ENCODE peak calls at places on chromosomes 6 and 20, in eight cellular contexts. C is transverse colon, E is H1, V is esophagus muscularis mucosa, Q is vagina, F is HCT116, A is HepG2, O is breast epithelium. T is an unnamed sample. For H3K4me1, the result is how much of the 10 kb centered on the place peaks cover.

GRCh38 chr6:8057263-8057662 is 6.9 kb downstream of the BLOC1S5 start:
- DNase-seq in C (no peak), E (no peak), V (no peak), Q (no peak), F (no peak), A (no peak), O (no peak), T (no peak)

GRCh38 chr6:165469483-165469882 is 160.1 kb upstream of the C6orf118 start:
- DNase-seq in C (no peak), E (no peak), V (no peak), Q (no peak), F (no peak), A (no peak), O (no peak), T (no peak)

GRCh38 chr20:8154636-8155035 is 22.6 kb downstream of the PLCB1 start:
- DNase-seq in C (no peak), E (no peak), V (no peak), Q (no peak), F (no peak), A (no peak), O (no peak), T (no peak)

GRCh38 chr6:35634316-35634715 is 54.4 kb downstream of the FKBP5 start:
- DNase-seq in C (no peak), E (no peak), V (no peak), Q (no peak), F (no peak), A (no peak), O (no peak), T (no peak)

GRCh38 chr6:116387374-116387773 is 16.6 kb downstream of the DSE start:
- DNase-seq in C (no peak), E (no peak), V (no peak), Q (no peak), F (peak), A (no peak), O (no peak), T (no peak)

GRCh38 chr6:75363304-75363703 is 78.7 kb upstream of the TMEM30A start:
- DNase-seq in C (no peak), E (no peak), V (no peak), Q (no peak), F (no peak), A (no peak), O (no peak), T (no peak)

GRCh38 chr6:148335582-148335981 is 7.1 kb upstream of the SASH1 start:
- DNase-seq in C (no peak), E (no peak), V (no peak), Q (no peak), F (no peak), A (no peak), O (no peak), T (no peak)

GRCh38 chr20:53097371-53097770 is 125.2 kb downstream of the TSHZ2 start:
- DNase-seq in C (no peak), E (no peak), V (no peak), Q (no peak), F (no peak), A (no peak), O (no peak), T (no peak)

GRCh38 chr6:149168968-149169367 is 148.5 kb upstream of the TAB2 start:
- DNase-seq in C (no peak), E (no peak), V (no peak), Q (no peak), F (no peak), A (no peak), O (no peak), T (no peak)

GRCh38 chr6:168554898-168555617 is 114.1 kb downstream of the SMOC2 start:
- DNase-seq in C (no peak), E (no peak), V (no peak), Q (no peak), F (no peak), A (no peak), O (no peak), T (no peak)

GRCh38 chr6:70839286-70840266 is 117.3 kb downstream of the B3GAT2 start:
- DNase-seq in C (no peak), E (no peak), V (no peak), Q (no peak), F (no peak), A (peak), O (no peak), T (no peak)

GRCh38 chr6:147117009-147117408 is 87.2 kb upstream of the STXBP5 start:
- DNase-seq in C (no peak), E (no peak), V (no peak), Q (no peak), F (no peak), A (no peak), O (no peak), T (no peak)

GRCh38 chr6:32941412-32941784 is 570 bp upstream of the HLA-DMB start:
- DNase-seq in C (peak), E (no peak), V (no peak), Q (no peak), F (no peak), A (no peak), O (no peak), T (no peak)

GRCh38 chr6:1279065-1279464 is 32.8 kb upstream of the FOXQ1 start:
- DNase-seq in C (no peak), E (no peak), V (peak), Q (peak), F (no peak), A (no peak), O (no peak), T (no peak)

GRCh38 chr6:53312355-53312754 is 36.4 kb downstream of the ELOVL5 start:
- DNase-seq in C (no peak), E (no peak), V (no peak), Q (no peak), F (no peak), A (no peak), O (no peak), T (no peak)
- H3K4me1 ChIP-seq in C (under half), E (under half), V (half or more), Q (under half), F (under half), A (under half), O (under half), T (half or more)

GRCh38 chr6:145530454-145530853 is 204.9 kb downstream of the EPM2A start:
- DNase-seq in C (no peak), E (no peak), V (no peak), Q (no peak), F (no peak), A (no peak), O (no peak), T (no peak)
- H3K27ac ChIP-seq in C (no peak), E (no peak), V (no peak), Q (no peak), F (no peak), A (no peak), O (no peak), T (no peak)

DNA sequence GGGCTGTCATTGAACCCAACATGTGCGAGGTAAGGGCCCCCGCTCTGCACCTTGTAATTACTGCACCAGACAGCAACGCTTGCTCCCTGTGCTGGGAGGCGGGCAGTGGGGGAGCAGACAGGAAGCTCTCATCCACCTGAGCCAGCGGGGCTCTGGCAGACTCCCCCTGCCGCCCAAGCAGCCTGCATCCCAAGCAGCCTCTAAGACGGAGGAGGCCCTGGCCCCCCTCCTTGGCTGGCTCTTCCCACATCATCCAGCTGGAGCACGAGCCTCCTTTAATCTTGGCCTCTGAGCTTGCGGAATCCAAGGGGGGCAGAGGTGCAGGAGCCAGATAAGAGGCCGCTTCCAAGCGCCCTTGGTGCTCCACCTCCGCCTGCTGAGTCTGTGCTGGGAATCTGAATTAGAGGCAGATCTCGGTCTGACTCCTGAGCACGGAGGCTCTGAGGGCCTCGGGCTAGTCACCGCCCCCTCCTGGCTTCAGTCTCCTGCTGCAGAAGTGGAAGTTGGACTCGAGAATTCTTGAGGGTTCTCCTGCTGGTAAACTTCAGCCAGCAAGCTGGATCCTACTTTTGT is 40.0 kb upstream of the CDH22 start:
- DNase-seq in C (no peak), E (peak), V (no peak), Q (no peak), F (no peak), A (no peak), O (no peak), T (no peak)
- TF ChIP-seq POLR2AphosphoS5 in C (no peak), E (no peak), V (no peak), Q (no peak), F (no peak), A (no peak), O (no peak), T (peak)

DNA sequence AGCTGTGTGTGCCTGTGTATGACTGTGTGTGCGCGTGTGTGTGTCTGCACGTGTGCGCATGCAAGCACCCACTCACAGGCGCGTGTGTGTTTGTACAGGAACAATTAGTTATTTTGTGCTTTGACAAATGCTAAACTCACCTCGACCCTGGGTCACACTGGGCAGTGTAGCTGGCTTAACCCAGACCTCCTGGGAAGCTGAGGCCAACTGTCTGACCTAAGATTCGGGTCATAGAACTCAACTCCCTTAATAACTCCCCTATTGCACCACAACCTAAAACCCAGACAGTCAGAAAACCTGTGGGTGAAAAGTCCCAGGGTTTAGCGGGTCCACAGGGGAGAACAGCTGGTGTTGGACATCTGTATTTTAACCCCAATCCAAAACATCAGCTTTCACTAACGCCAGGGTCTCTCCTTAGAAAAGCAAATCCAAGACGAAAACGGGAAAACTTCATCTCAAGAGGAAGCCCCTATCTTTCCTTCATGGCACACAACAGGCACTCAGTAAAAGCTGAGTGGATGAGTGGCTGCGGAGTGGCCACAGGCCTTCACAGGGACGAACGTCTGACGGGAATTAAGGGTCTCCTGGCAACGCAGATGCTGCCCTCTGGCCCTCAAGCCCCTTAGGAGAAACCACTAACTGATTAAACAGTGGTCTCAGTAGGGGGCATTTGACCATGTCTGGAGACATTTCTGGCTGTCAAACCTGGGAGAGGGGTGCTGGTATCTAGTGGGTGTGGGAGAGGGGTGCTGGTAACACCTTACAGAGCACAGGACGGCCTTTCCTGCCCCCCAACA is 4.5 kb downstream of the PMEPA1 start:
- DNase-seq in C (no peak), E (no peak), V (no peak), Q (no peak), F (no peak), A (no peak), O (no peak), T (no peak)
- H3K4me1 ChIP-seq in C (under half), E (under half), V (under half), Q (half or more), F (under half), A (under half), O (under half), T (half or more)

GRCh38 chr6:124053315-124053714 is 249.7 kb downstream of the NKAIN2 start:
- DNase-seq in C (no peak), E (no peak), V (no peak), Q (no peak), F (no peak), A (no peak), O (no peak), T (no peak)
- H3K27ac ChIP-seq in C (no peak), E (no peak), V (no peak), Q (no peak), F (no peak), A (no peak), O (no peak), T (no peak)

GRCh38 chr6:142048593-142048980 is 84.1 kb upstream of the GJE1 start:
- DNase-seq in C (no peak), E (no peak), V (no peak), Q (no peak), F (no peak), A (no peak), O (no peak), T (no peak)
- TF ChIP-seq POLR2AphosphoS5 in C (no peak), E (no peak), V (no peak), Q (no peak), F (no peak), A (no peak), O (no peak), T (no peak)

DNA sequence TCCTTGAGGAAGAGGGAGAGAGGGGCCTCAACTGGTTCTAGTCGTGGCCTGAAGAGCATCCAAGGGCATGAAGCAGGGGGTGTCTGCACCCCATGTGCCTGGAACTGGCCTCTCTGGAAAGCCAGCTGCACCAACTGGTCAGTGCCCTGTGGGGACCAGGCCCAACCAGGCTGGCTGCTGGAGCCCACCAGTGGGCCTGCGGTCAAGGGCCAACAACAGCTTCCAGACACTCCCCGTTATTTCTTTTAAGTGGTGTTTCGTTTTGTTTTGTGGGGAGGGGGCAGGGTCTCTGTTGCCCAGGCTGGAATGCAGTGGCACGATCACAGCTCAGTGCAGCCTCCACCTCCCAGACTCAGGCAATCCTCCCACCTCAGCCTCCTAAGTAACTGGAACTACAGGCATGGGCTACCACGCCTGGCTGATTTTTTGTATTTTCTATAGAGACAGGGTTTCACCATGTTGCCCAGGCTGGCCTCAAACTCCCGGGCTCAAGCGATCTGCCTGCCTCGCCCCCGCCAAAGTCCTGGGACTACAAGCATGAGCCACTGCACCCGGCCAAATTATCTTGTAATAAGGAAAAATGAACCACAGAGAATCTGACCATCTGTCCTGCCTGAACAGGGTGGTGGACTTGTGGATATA is 11.9 kb upstream of the C20orf144 start:
- DNase-seq in C (no peak), E (no peak), V (no peak), Q (no peak), F (no peak), A (no peak), O (no peak), T (peak)
- H3K4me1 ChIP-seq in C (half or more), E (under half), V (under half), Q (half or more), F (under half), A (under half), O (under half), T (under half)

GRCh38 chr6:158849899-158850806 is 31.0 kb upstream of the EZR start:
- DNase-seq in C (peak), E (no peak), V (no peak), Q (no peak), F (peak), A (peak), O (no peak), T (no peak)

GRCh38 chr6:158847012-158847529 is 27.9 kb upstream of the EZR start:
- DNase-seq in C (no peak), E (no peak), V (no peak), Q (no peak), F (no peak), A (no peak), O (no peak), T (no peak)

GRCh38 chr6:158847786-158848185 is 28.6 kb upstream of the EZR start:
- DNase-seq in C (no peak), E (no peak), V (no peak), Q (no peak), F (no peak), A (no peak), O (no peak), T (no peak)

GRCh38 chr6:158850807-158851115 is 31.6 kb upstream of the EZR start:
- DNase-seq in C (no peak), E (no peak), V (no peak), Q (no peak), F (no peak), A (no peak), O (no peak), T (no peak)

DNA sequence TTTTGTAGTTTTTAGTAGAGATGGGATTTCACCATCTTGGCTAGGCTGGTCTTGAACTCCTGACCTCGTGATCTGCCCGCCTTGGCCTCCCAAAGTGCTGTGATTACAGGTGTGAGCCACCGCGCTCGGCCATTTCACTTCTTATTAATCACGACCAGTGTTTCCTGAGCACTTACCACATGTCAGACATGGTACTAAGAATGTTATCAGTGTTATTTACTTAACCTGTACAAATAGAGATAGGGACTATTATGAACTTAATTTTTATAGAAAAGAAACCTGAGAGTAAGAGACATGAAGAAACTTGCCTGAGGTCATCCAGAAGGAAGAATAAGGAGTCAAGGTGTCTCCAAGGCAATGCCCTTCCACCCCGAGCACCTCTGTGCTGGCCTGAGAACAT is 29.3 kb upstream of the EZR start:
- DNase-seq in C (no peak), E (no peak), V (no peak), Q (no peak), F (no peak), A (no peak), O (no peak), T (no peak)
- H3K27ac ChIP-seq in C (peak), E (no peak), V (no peak), Q (no peak), F (peak), A (no peak), O (no peak), T (no peak)